ENCODE peak calls at places on chromosomes 11 and 22, in eight cellular contexts. Y is stimulated activated CD4-positive, alpha-beta T cell treated with anti-CD3 and anti-CD28 coated beads, Interleukin-1b, Interleukin-23, amount 100 ng/mL, for 1 hour; R is stimulated activated CD8-positive, alpha-beta memory T cell treated with anti-CD3 and anti-CD28 coated beads, Interleukin-15, amount 100 ng/mL, for 1 hour; V is activated CD4-positive, alpha-beta T cell treated with anti-CD3 and anti-CD28 coated beads, Interleukin-2, amount 10 ng/mL, durations not matched to agents 7 days and 5 days; H is CD8-positive, alpha-beta T cell; A is bronchial epithelial cell; X is neural crest cell; Q is NCI-H345. C is an unnamed sample.

GRCh38 chr22:39185601-39186012 is 33.1 kb upstream of the CBX7 start:
- DNase-seq in Y (no peak), R (no peak), V (no peak), H (no peak), A (no peak), X (peak), Q (no peak), C (no peak)

GRCh38 chr11:11478687-11479086 is 125.6 kb upstream of the CSNK2A3 start:
- DNase-seq in Y (no peak), R (no peak), V (no peak), H (no peak), A (no peak), X (no peak), Q (no peak), C (no peak)

GRCh38 chr11:61404641-61405040 is 12.3 kb downstream of the TMEM216 start:
- DNase-seq in Y (no peak), R (no peak), V (no peak), H (no peak), A (no peak), X (no peak), Q (no peak), C (no peak)

GRCh38 chr22:49323751-49324415 is 503.8 kb downstream of the BRD1 start:
- DNase-seq in Y (no peak), R (no peak), V (no peak), H (no peak), A (no peak), X (no peak), Q (no peak), C (no peak)

GRCh38 chr11:119377112-119377901 is 4.2 kb downstream of the USP2 start:
- DNase-seq in Y (no peak), R (no peak), V (no peak), H (no peak), A (peak), X (no peak), Q (no peak), C (no peak)

GRCh38 chr11:8360086-8360828 is 96.6 kb upstream of the LMO1 start:
- DNase-seq in Y (no peak), R (no peak), V (no peak), H (no peak), A (no peak), X (no peak), Q (no peak), C (no peak)

GRCh38 chr11:48085688-48086087 is 105.3 kb downstream of the PTPRJ start:
- DNase-seq in Y (no peak), R (no peak), V (no peak), H (no peak), A (no peak), X (no peak), Q (no peak), C (no peak)

GRCh38 chr11:85685820-85686459 is at the start of gene CCDC89:
- DNase-seq in Y (no peak), R (no peak), V (no peak), H (no peak), A (peak), X (no peak), Q (peak), C (peak)

GRCh38 chr22:20585640-20586402 is 78.4 kb downstream of the MED15 start:
- DNase-seq in Y (no peak), R (no peak), V (no peak), H (no peak), A (no peak), X (no peak), Q (no peak), C (no peak)

GRCh38 chr22:42792453-42792908 is 64.6 kb downstream of the ARFGAP3 start:
- DNase-seq in Y (no peak), R (no peak), V (no peak), H (no peak), A (no peak), X (no peak), Q (no peak), C (no peak)

GRCh38 chr22:24134090-24134846 is 47.0 kb upstream of the SUSD2 start:
- DNase-seq in Y (peak), R (peak), V (peak), H (peak), A (no peak), X (peak), Q (no peak), C (no peak)

GRCh38 chr11:7969756-7970646 is 4.8 kb upstream of the NLRP10 start:
- DNase-seq in Y (no peak), R (no peak), V (no peak), H (no peak), A (no peak), X (no peak), Q (no peak), C (no peak)

GRCh38 chr22:48488149-48488551 is 1339.5 kb downstream of the BRD1 start:
- DNase-seq in Y (no peak), R (no peak), V (no peak), H (no peak), A (no peak), X (no peak), Q (no peak), C (no peak)

GRCh38 chr11:45518096-45518852 is 147.1 kb downstream of the CHST1 start:
- DNase-seq in Y (no peak), R (no peak), V (no peak), H (no peak), A (no peak), X (no peak), Q (no peak), C (no peak)

GRCh38 chr11:77619576-77620198 is 17.9 kb downstream of the CLNS1A start:
- DNase-seq in Y (no peak), R (no peak), V (peak), H (no peak), A (peak), X (peak), Q (peak), C (no peak)

GRCh38 chr11:12331239-12331874 is 46.0 kb upstream of the PARVA start:
- DNase-seq in Y (peak), R (peak), V (peak), H (peak), A (peak), X (peak), Q (peak), C (no peak)